ENCODE peak calls at places on chromosomes 13 and 19, in seven cellular contexts. U, X, M, P, L, S and V are unnamed samples.

GRCh38 chr13:20983386-20983785 is 78.0 kb downstream of the LATS2 start:
- DNase-seq in U (no peak), X (no peak), M (peak; percentile 16), P (no peak), L (no peak), S (no peak), V (no peak)

GRCh38 chr19:11244846-11245589 is 5.6 kb downstream of the ANGPTL8 start:
- DNase-seq in U (no peak), X (no peak), M (no peak), P (no peak), L (no peak), S (no peak), V (no peak)

GRCh38 chr13:80339578-80339840 is 1.4 kb downstream of the SPRY2 start:
- DNase-seq in U (no peak), X (no peak), M (no peak), P (no peak), L (no peak), S (no peak), V (no peak)

GRCh38 chr19:19817357-19817756 is 4.2 kb downstream of the ZNF506 start:
- DNase-seq in U (no peak), X (peak; percentile 71), M (no peak), P (no peak), L (no peak), S (no peak), V (no peak)

GRCh38 chr19:409515-410242 is 732 bp upstream of the C2CD4C start:
- DNase-seq in U (peak; percentile 69), X (no peak), M (no peak), P (peak; percentile 30), L (peak; percentile 8), S (no peak), V (no peak)

GRCh38 chr13:92994056-92994455 is 232.6 kb upstream of the GPC6 start:
- DNase-seq in U (no peak), X (no peak), M (no peak), P (no peak), L (no peak), S (no peak), V (no peak)

GRCh38 chr13:85312071-85312470 is 487.1 kb downstream of the SLITRK6 start:
- DNase-seq in U (no peak), X (no peak), M (no peak), P (no peak), L (no peak), S (no peak), V (no peak)

GRCh38 chr19:7007859-7008258 is 13.4 kb downstream of the MBD3L2B start:
- DNase-seq in U (no peak), X (no peak), M (no peak), P (no peak), L (no peak), S (no peak), V (no peak)

GRCh38 chr13:55361141-55361540 is 1779.6 kb upstream of the PRR20A start:
- DNase-seq in U (no peak), X (no peak), M (no peak), P (peak; percentile 3), L (no peak), S (no peak), V (no peak)

GRCh38 chr13:107585466-107585865 is 629.9 kb downstream of the LIG4 start:
- DNase-seq in U (no peak), X (no peak), M (no peak), P (no peak), L (no peak), S (no peak), V (no peak)

GRCh38 chr13:113002206-113002821 is 33.3 kb downstream of the MCF2L start:
- DNase-seq in U (peak; percentile 90), X (no peak), M (no peak), P (peak; percentile 58), L (no peak), S (no peak), V (no peak)

GRCh38 chr13:112931028-112931934 is 37.7 kb upstream of the MCF2L start:
- DNase-seq in U (peak; percentile 84), X (no peak), M (no peak), P (peak; percentile 58), L (no peak), S (no peak), V (no peak)

GRCh38 chr19:8335343-8336071 is 7.6 kb downstream of the KANK3 start:
- DNase-seq in U (peak; percentile 86), X (no peak), M (no peak), P (peak; percentile 18), L (no peak), S (no peak), V (no peak)

GRCh38 chr13:102951808-102952207 is 106.0 kb downstream of the ERCC5 start:
- DNase-seq in U (no peak), X (no peak), M (no peak), P (peak; percentile 58), L (no peak), S (no peak), V (no peak)

GRCh38 chr19:752652-753517 is 2.0 kb downstream of the MISP start:
- DNase-seq in U (no peak), X (no peak), M (peak; percentile 87), P (no peak), L (peak; percentile 57), S (no peak), V (peak; percentile 94)

GRCh38 chr19:13537454-13537853 is 31.2 kb upstream of the CACNA1A start:
- DNase-seq in U (peak; percentile 74), X (no peak), M (no peak), P (no peak), L (no peak), S (no peak), V (no peak)

GRCh38 chr19:8401981-8402411 is 11.1 kb upstream of the MARCHF2 start:
- DNase-seq in U (no peak), X (no peak), M (peak; percentile 41), P (no peak), L (no peak), S (no peak), V (no peak)

GRCh38 chr13:91719033-91719432 is 320.6 kb downstream of the GPC5 start:
- DNase-seq in U (no peak), X (no peak), M (no peak), P (no peak), L (no peak), S (no peak), V (no peak)

GRCh38 chr13:51729853-51730553 is 74.0 kb downstream of the DHRS12 start:
- DNase-seq in U (no peak), X (no peak), M (no peak), P (no peak), L (no peak), S (no peak), V (no peak)

GRCh38 chr19:41551212-41551610 is 24.8 kb upstream of the CEACAM21 start:
- DNase-seq in U (no peak), X (no peak), M (no peak), P (no peak), L (no peak), S (no peak), V (no peak)

DNA sequence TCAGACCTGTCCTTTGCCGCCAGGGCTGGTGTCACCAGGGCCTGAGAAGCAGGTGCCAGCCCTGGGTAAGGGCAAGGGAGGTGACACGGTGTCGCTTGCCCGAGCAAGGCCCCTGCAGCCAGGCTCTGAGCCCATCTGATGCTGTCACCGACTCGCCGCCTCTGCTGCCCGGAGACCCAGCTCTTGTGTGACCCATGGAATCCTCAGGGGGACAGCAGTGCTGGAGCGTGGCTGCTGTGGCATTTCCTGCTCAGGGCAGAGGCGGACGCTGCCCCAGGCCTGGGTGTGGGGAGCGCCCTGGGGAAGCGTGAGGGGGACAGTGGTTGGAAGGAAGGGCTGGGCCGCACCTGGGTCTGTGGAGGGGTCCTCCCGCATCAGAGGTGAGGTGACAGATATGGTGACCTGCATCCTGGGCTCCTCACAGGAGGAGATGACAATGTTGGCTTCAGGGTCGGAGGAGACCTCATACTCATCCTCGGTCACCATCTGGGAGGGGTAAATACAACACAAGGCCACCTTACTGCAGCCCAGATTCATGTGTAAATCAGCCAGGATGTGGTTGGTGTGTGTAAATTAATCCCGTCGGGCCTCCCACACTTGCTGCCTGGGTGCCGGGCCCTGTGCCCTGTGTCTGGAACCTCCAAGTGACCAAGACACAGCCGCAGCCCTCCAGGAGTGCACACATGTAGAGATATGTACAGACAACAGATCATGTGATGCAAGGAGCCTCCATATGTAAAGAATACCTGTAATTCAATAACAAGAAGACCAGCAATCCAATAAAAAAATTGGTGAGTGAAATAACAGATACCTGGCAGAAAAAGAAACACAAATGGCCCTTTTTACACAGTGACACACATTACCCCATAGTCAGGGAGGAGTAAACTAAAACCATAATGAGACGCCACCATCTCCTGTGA is 27.6 kb upstream of the MATK start:
- DNase-seq in U (peak; percentile 34), X (no peak), M (no peak), P (no peak), L (no peak), S (no peak), V (no peak)
- H3K4me1 ChIP-seq in U (no peaks in the 10 kb centered on the region), X (peaks cover 39% of the 10 kb centered on the region), M (peaks cover 44% of the 10 kb centered on the region), P (peaks cover 3% of the 10 kb centered on the region), L (no peaks in the 10 kb centered on the region), S (no peaks in the 10 kb centered on the region), V (no peaks in the 10 kb centered on the region)

GRCh38 chr19:35320285-35320706 is 8.7 kb upstream of the CD22 start:
- DNase-seq in U (no peak), X (no peak), M (no peak), P (no peak), L (no peak), S (no peak), V (no peak)
- H3K4me1 ChIP-seq in U (no peaks in the 10 kb centered on the region), X (no peaks in the 10 kb centered on the region), M (peaks cover 25% of the 10 kb centered on the region), P (no peaks in the 10 kb centered on the region), L (peaks cover 9% of the 10 kb centered on the region), S (no peaks in the 10 kb centered on the region), V (no peaks in the 10 kb centered on the region)

GRCh38 chr19:17107546-17108452 is 32.2 kb downstream of the MYO9B start:
- DNase-seq in U (no peak), X (no peak), M (peak; percentile 61), P (no peak), L (peak; percentile 48), S (peak; percentile 81), V (peak; percentile 94)
- H3K4me1 ChIP-seq in U (no peaks in the 10 kb centered on the region), X (peaks cover 8% of the 10 kb centered on the region), M (peaks cover 69% of the 10 kb centered on the region), P (peaks cover 3% of the 10 kb centered on the region), L (peaks cover 66% of the 10 kb centered on the region), S (peaks cover 17% of the 10 kb centered on the region), V (no peaks in the 10 kb centered on the region)

GRCh38 chr13:38693641-38694040 is 6.8 kb downstream of the FREM2 start:
- DNase-seq in U (no peak), X (no peak), M (no peak), P (peak; percentile 24), L (no peak), S (no peak), V (no peak)

GRCh38 chr13:38702609-38703008 is 15.7 kb downstream of the FREM2 start:
- DNase-seq in U (no peak), X (no peak), M (no peak), P (no peak), L (no peak), S (no peak), V (no peak)

GRCh38 chr13:38697628-38698333 is 10.9 kb downstream of the FREM2 start:
- DNase-seq in U (no peak), X (no peak), M (no peak), P (peak; percentile 40), L (no peak), S (no peak), V (no peak)

GRCh38 chr13:38693168-38693567 is 6.3 kb downstream of the FREM2 start:
- DNase-seq in U (no peak), X (no peak), M (no peak), P (no peak), L (no peak), S (no peak), V (no peak)

DNA sequence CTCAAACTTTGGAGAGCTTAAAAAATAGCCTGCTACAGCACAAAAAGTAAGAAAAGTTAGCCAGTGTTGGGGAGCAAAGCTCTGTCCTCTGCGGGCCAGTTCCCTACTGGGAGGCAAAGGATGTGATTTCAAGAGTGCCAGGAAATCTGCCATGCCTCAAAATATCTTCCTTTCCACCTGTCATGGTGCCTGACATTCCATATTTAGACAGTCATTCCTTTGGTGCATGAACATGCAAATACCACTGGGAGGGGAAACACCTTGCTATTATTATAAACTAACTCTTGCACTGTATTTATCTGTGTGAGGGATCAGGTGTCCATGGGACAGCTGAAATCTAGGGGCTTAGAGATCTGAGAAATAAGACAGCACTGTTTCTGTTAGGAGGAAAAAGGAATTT is 10.3 kb downstream of the FREM2 start:
- DNase-seq in U (no peak), X (no peak), M (no peak), P (no peak), L (no peak), S (no peak), V (no peak)
- H3K4me1 ChIP-seq in U (peaks cover 2% of the 10 kb centered on the region), X (no peaks in the 10 kb centered on the region), M (no peaks in the 10 kb centered on the region), P (peaks cover 11% of the 10 kb centered on the region), L (no peaks in the 10 kb centered on the region), S (no peaks in the 10 kb centered on the region), V (no peaks in the 10 kb centered on the region)